ENCODE peak calls at places on chromosome 22, in four cellular contexts. One of them, this sample, is unnamed.

GRCh38 chr22:38802671-38803121 is 8.8 kb upstream of the DNAL4 start:
- DNase-seq in tibial artery: peak
- DNase-seq in iPS-NIHi11: peak
- DNase-seq in fibroblast of the conjunctiva: peak
- DNase-seq in this sample: peak

GRCh38 chr22:32850591-32851517 is 49.3 kb downstream of the TIMP3 start:
- DNase-seq in tibial artery: peak
- DNase-seq in iPS-NIHi11: no peak
- DNase-seq in fibroblast of the conjunctiva: no peak
- DNase-seq in this sample: peak

GRCh38 chr22:25057013-25057881 is 104.7 kb downstream of the KIAA1671 start:
- DNase-seq in tibial artery: peak
- DNase-seq in iPS-NIHi11: peak
- DNase-seq in fibroblast of the conjunctiva: peak
- DNase-seq in this sample: no peak

GRCh38 chr22:38021201-38021600 is 36.0 kb upstream of the PICK1 start:
- DNase-seq in tibial artery: no peak
- DNase-seq in iPS-NIHi11: no peak
- DNase-seq in fibroblast of the conjunctiva: no peak
- DNase-seq in this sample: no peak

GRCh38 chr22:47129902-47130301 is 367.5 kb downstream of the TBC1D22A start:
- DNase-seq in tibial artery: no peak
- DNase-seq in iPS-NIHi11: no peak
- DNase-seq in fibroblast of the conjunctiva: no peak
- DNase-seq in this sample: no peak

GRCh38 chr22:45006873-45007246 is 2.9 kb downstream of the PHF21B start:
- DNase-seq in tibial artery: no peak
- DNase-seq in iPS-NIHi11: peak
- DNase-seq in fibroblast of the conjunctiva: no peak
- DNase-seq in this sample: no peak

GRCh38 chr22:27801616-27802388 is at the start of gene MN1:
- DNase-seq in tibial artery: no peak
- DNase-seq in iPS-NIHi11: peak
- DNase-seq in fibroblast of the conjunctiva: no peak
- DNase-seq in this sample: no peak

GRCh38 chr22:41687901-41688364 is 734 bp downstream of the SNU13 start:
- DNase-seq in tibial artery: peak
- DNase-seq in iPS-NIHi11: peak
- DNase-seq in fibroblast of the conjunctiva: no peak
- DNase-seq in this sample: no peak

GRCh38 chr22:23079814-23080521 is 9.6 kb downstream of the GNAZ start:
- DNase-seq in tibial artery: no peak
- DNase-seq in iPS-NIHi11: no peak
- DNase-seq in fibroblast of the conjunctiva: no peak
- DNase-seq in this sample: no peak

GRCh38 chr22:38831166-38831945 is 12.5 kb downstream of the NPTXR start:
- DNase-seq in tibial artery: no peak
- DNase-seq in iPS-NIHi11: no peak
- DNase-seq in fibroblast of the conjunctiva: no peak
- DNase-seq in this sample: peak

GRCh38 chr22:39219071-39220050 is 25.4 kb downstream of the PDGFB start:
- DNase-seq in tibial artery: peak
- DNase-seq in iPS-NIHi11: no peak
- DNase-seq in fibroblast of the conjunctiva: no peak
- DNase-seq in this sample: no peak

GRCh38 chr22:49300951-49301397 is 526.7 kb downstream of the BRD1 start:
- DNase-seq in tibial artery: peak
- DNase-seq in iPS-NIHi11: no peak
- DNase-seq in fibroblast of the conjunctiva: no peak
- DNase-seq in this sample: no peak

GRCh38 chr22:33996824-33997223 is 76.5 kb upstream of the LARGE1 start:
- DNase-seq in tibial artery: no peak
- DNase-seq in iPS-NIHi11: no peak
- DNase-seq in fibroblast of the conjunctiva: no peak
- DNase-seq in this sample: no peak

GRCh38 chr22:32545801-32546200 is 71.2 kb downstream of the FBXO7 start:
- DNase-seq in tibial artery: peak
- DNase-seq in iPS-NIHi11: no peak
- DNase-seq in fibroblast of the conjunctiva: no peak
- DNase-seq in this sample: no peak

GRCh38 chr22:29096736-29097669 is 24.2 kb downstream of the KREMEN1 start:
- DNase-seq in tibial artery: no peak
- DNase-seq in iPS-NIHi11: peak
- DNase-seq in fibroblast of the conjunctiva: no peak
- DNase-seq in this sample: no peak

GRCh38 chr22:23904855-23905254 is 10.7 kb downstream of the MIF start:
- DNase-seq in tibial artery: no peak
- DNase-seq in iPS-NIHi11: no peak
- DNase-seq in fibroblast of the conjunctiva: no peak
- DNase-seq in this sample: no peak

GRCh38 chr22:20013382-20013871 is 3.2 kb downstream of the ARVCF start:
- DNase-seq in tibial artery: no peak
- DNase-seq in iPS-NIHi11: peak
- DNase-seq in fibroblast of the conjunctiva: peak
- DNase-seq in this sample: no peak

GRCh38 chr22:46386312-46386711 is 50.8 kb downstream of the TRMU start:
- DNase-seq in tibial artery: no peak
- DNase-seq in iPS-NIHi11: no peak
- DNase-seq in fibroblast of the conjunctiva: no peak
- DNase-seq in this sample: no peak

GRCh38 chr22:37777122-37777687 is 30.5 kb upstream of the GCAT start:
- DNase-seq in tibial artery: no peak
- DNase-seq in iPS-NIHi11: peak
- DNase-seq in fibroblast of the conjunctiva: no peak
- DNase-seq in this sample: no peak

GRCh38 chr22:19645905-19646304 is 68.4 kb upstream of the SEPTIN5 start:
- DNase-seq in tibial artery: no peak
- DNase-seq in iPS-NIHi11: no peak
- DNase-seq in fibroblast of the conjunctiva: no peak
- DNase-seq in this sample: no peak

GRCh38 chr22:32996276-32996675 is 61.9 kb downstream of the SYN3 start:
- DNase-seq in tibial artery: no peak
- DNase-seq in iPS-NIHi11: no peak
- DNase-seq in fibroblast of the conjunctiva: no peak
- DNase-seq in this sample: no peak

GRCh38 chr22:31039393-31039792 is 41.7 kb upstream of the SMTN start:
- DNase-seq in tibial artery: no peak
- DNase-seq in iPS-NIHi11: no peak
- DNase-seq in fibroblast of the conjunctiva: peak
- DNase-seq in this sample: no peak

GRCh38 chr22:37481347-37481907 is 4.8 kb downstream of the MFNG start:
- DNase-seq in tibial artery: no peak
- DNase-seq in iPS-NIHi11: no peak
- DNase-seq in fibroblast of the conjunctiva: no peak
- DNase-seq in this sample: no peak

GRCh38 chr22:44211256-44211945 is 30.7 kb downstream of the PARVG start:
- DNase-seq in tibial artery: peak
- DNase-seq in iPS-NIHi11: no peak
- DNase-seq in fibroblast of the conjunctiva: no peak
- DNase-seq in this sample: no peak

GRCh38 chr22:31960767-31961166 is 16.4 kb downstream of the YWHAH start:
- DNase-seq in tibial artery: no peak
- DNase-seq in iPS-NIHi11: no peak
- DNase-seq in fibroblast of the conjunctiva: no peak
- DNase-seq in this sample: no peak

GRCh38 chr22:22210375-22210774 is 34.2 kb upstream of the VPREB1 start:
- DNase-seq in tibial artery: no peak
- DNase-seq in iPS-NIHi11: no peak
- DNase-seq in fibroblast of the conjunctiva: no peak
- DNase-seq in this sample: peak

GRCh38 chr22:45036154-45036553 is 26.3 kb upstream of the PHF21B start:
- DNase-seq in tibial artery: no peak
- DNase-seq in iPS-NIHi11: no peak
- DNase-seq in fibroblast of the conjunctiva: no peak
- DNase-seq in this sample: no peak

GRCh38 chr22:41862160-41862529 is 29.2 kb downstream of the SREBF2 start:
- DNase-seq in tibial artery: no peak
- DNase-seq in iPS-NIHi11: no peak
- DNase-seq in fibroblast of the conjunctiva: no peak
- DNase-seq in this sample: no peak

GRCh38 chr22:36405221-36405631 is 17.5 kb upstream of the MYH9 start:
- DNase-seq in tibial artery: no peak
- DNase-seq in iPS-NIHi11: no peak
- DNase-seq in fibroblast of the conjunctiva: no peak
- DNase-seq in this sample: no peak

GRCh38 chr22:32880531-32880905 is 79.0 kb downstream of the TIMP3 start:
- DNase-seq in tibial artery: no peak
- DNase-seq in iPS-NIHi11: no peak
- DNase-seq in fibroblast of the conjunctiva: no peak
- DNase-seq in this sample: no peak

GRCh38 chr22:36722055-36722454 is 18.5 kb upstream of the CACNG2 start:
- DNase-seq in tibial artery: no peak
- DNase-seq in iPS-NIHi11: no peak
- DNase-seq in fibroblast of the conjunctiva: no peak
- DNase-seq in this sample: no peak

GRCh38 chr22:48422900-48423480 is 1404.7 kb downstream of the BRD1 start:
- DNase-seq in tibial artery: no peak
- DNase-seq in iPS-NIHi11: no peak
- DNase-seq in fibroblast of the conjunctiva: no peak
- DNase-seq in this sample: no peak

GRCh38 chr22:46697811-46698515 is 40.1 kb downstream of the CERK start:
- DNase-seq in tibial artery: no peak
- DNase-seq in iPS-NIHi11: no peak
- DNase-seq in fibroblast of the conjunctiva: no peak
- DNase-seq in this sample: no peak

GRCh38 chr22:16699336-16699735 is 106.7 kb upstream of the CCT8L2 start:
- DNase-seq in tibial artery: no peak
- DNase-seq in iPS-NIHi11: no peak
- DNase-seq in fibroblast of the conjunctiva: no peak
- DNase-seq in this sample: no peak

GRCh38 chr22:36929621-36930020 is 16.2 kb downstream of the CSF2RB start:
- DNase-seq in tibial artery: no peak
- DNase-seq in iPS-NIHi11: no peak
- DNase-seq in fibroblast of the conjunctiva: no peak
- DNase-seq in this sample: no peak

GRCh38 chr22:43018615-43019014 is 3.7 kb upstream of the PACSIN2 start:
- DNase-seq in tibial artery: no peak
- DNase-seq in iPS-NIHi11: no peak
- DNase-seq in fibroblast of the conjunctiva: no peak
- DNase-seq in this sample: no peak

GRCh38 chr22:28029962-28030361 is 110.9 kb upstream of the PITPNB start:
- DNase-seq in tibial artery: no peak
- DNase-seq in iPS-NIHi11: no peak
- DNase-seq in fibroblast of the conjunctiva: no peak
- DNase-seq in this sample: no peak

GRCh38 chr22:19759994-19760651 is 455 bp upstream of the TBX1 start:
- DNase-seq in tibial artery: no peak
- DNase-seq in iPS-NIHi11: peak
- DNase-seq in fibroblast of the conjunctiva: no peak
- DNase-seq in this sample: no peak

GRCh38 chr22:26398741-26399153 is 30.3 kb upstream of the ASPHD2 start:
- DNase-seq in tibial artery: peak
- DNase-seq in iPS-NIHi11: peak
- DNase-seq in fibroblast of the conjunctiva: peak
- DNase-seq in this sample: no peak

This sample was measured in retinal pigment epithelial cell.